ENCODE peak calls at places on chromosome 22, in eight cellular contexts. One of them, this sample, is unnamed. For H3K4me1, the result is how much of the 10 kb centered on the place peaks cover.

GRCh38 chr22:33018232-33018864 is 39.8 kb downstream of the SYN3 start:
- DNase-seq in sigmoid colon: no peak
- DNase-seq in Peyer's patch: peak
- DNase-seq in tibial nerve: peak
- DNase-seq in right atrium auricular region: peak
- DNase-seq in MM.1S: peak
- DNase-seq in body of pancreas: peak
- DNase-seq in IMR-90: peak
- DNase-seq in this sample: peak

GRCh38 chr22:19062909-19063308 is 59.3 kb downstream of the DGCR2 start:
- DNase-seq in body of pancreas: no peak
- DNase-seq in MM.1S: no peak
- DNase-seq in sigmoid colon: peak
- DNase-seq in right atrium auricular region: no peak
- DNase-seq in IMR-90: no peak
- DNase-seq in tibial nerve: no peak
- DNase-seq in Peyer's patch: no peak
- DNase-seq in this sample: no peak

GRCh38 chr22:33706100-33706499 is 214.2 kb downstream of the LARGE1 start:
- DNase-seq in IMR-90: no peak
- DNase-seq in body of pancreas: no peak
- DNase-seq in Peyer's patch: no peak
- DNase-seq in tibial nerve: no peak
- DNase-seq in sigmoid colon: no peak
- DNase-seq in MM.1S: no peak
- DNase-seq in right atrium auricular region: no peak
- DNase-seq in this sample: no peak

GRCh38 chr22:27980424-27981148 is 61.5 kb upstream of the PITPNB start:
- DNase-seq in tibial nerve: no peak
- DNase-seq in body of pancreas: no peak
- DNase-seq in Peyer's patch: peak
- DNase-seq in MM.1S: no peak
- DNase-seq in IMR-90: no peak
- DNase-seq in sigmoid colon: no peak
- DNase-seq in right atrium auricular region: no peak
- DNase-seq in this sample: no peak

GRCh38 chr22:41782751-41783150 is 17.7 kb upstream of the CCDC134 start:
- DNase-seq in right atrium auricular region: no peak
- DNase-seq in Peyer's patch: no peak
- DNase-seq in tibial nerve: no peak
- DNase-seq in body of pancreas: no peak
- DNase-seq in IMR-90: no peak
- DNase-seq in MM.1S: no peak
- DNase-seq in sigmoid colon: no peak
- DNase-seq in this sample: no peak

GRCh38 chr22:30636226-30637077 is 871 bp downstream of the SLC35E4 start:
- DNase-seq in sigmoid colon: no peak
- DNase-seq in tibial nerve: no peak
- DNase-seq in right atrium auricular region: no peak
- DNase-seq in IMR-90: no peak
- DNase-seq in body of pancreas: peak
- DNase-seq in Peyer's patch: peak
- DNase-seq in MM.1S: no peak
- DNase-seq in this sample: peak

GRCh38 chr22:26849575-26849974 is 192.2 kb downstream of the MIAT start:
- DNase-seq in Peyer's patch: no peak
- DNase-seq in MM.1S: no peak
- DNase-seq in body of pancreas: no peak
- DNase-seq in right atrium auricular region: peak
- DNase-seq in sigmoid colon: no peak
- DNase-seq in tibial nerve: no peak
- DNase-seq in IMR-90: no peak
- DNase-seq in this sample: no peak

GRCh38 chr22:42769574-42770447 is 49.1 kb upstream of the A4GALT start:
- DNase-seq in body of pancreas: peak
- DNase-seq in Peyer's patch: peak
- DNase-seq in tibial nerve: peak
- DNase-seq in right atrium auricular region: peak
- DNase-seq in IMR-90: peak
- DNase-seq in sigmoid colon: peak
- DNase-seq in MM.1S: no peak
- DNase-seq in this sample: no peak

GRCh38 chr22:24096401-24097115 is 84.7 kb upstream of the SUSD2 start:
- DNase-seq in IMR-90: no peak
- DNase-seq in tibial nerve: no peak
- DNase-seq in sigmoid colon: peak
- DNase-seq in MM.1S: no peak
- DNase-seq in body of pancreas: no peak
- DNase-seq in right atrium auricular region: no peak
- DNase-seq in Peyer's patch: no peak
- DNase-seq in this sample: no peak

GRCh38 chr22:43882122-43882767 is 9.6 kb downstream of the PNPLA5 start:
- DNase-seq in right atrium auricular region: no peak
- DNase-seq in Peyer's patch: no peak
- DNase-seq in tibial nerve: no peak
- DNase-seq in MM.1S: no peak
- DNase-seq in body of pancreas: no peak
- DNase-seq in sigmoid colon: peak
- DNase-seq in IMR-90: no peak
- DNase-seq in this sample: no peak

GRCh38 chr22:45235101-45235777 is 5.5 kb downstream of the KIAA0930 start:
- DNase-seq in right atrium auricular region: no peak
- DNase-seq in body of pancreas: no peak
- DNase-seq in sigmoid colon: no peak
- DNase-seq in Peyer's patch: peak
- DNase-seq in tibial nerve: no peak
- DNase-seq in MM.1S: peak
- DNase-seq in IMR-90: no peak
- DNase-seq in this sample: no peak

GRCh38 chr22:22047776-22048175 is 65.2 kb upstream of the TOP3B start:
- DNase-seq in IMR-90: no peak
- DNase-seq in tibial nerve: no peak
- DNase-seq in right atrium auricular region: no peak
- DNase-seq in MM.1S: no peak
- DNase-seq in body of pancreas: no peak
- DNase-seq in sigmoid colon: no peak
- DNase-seq in Peyer's patch: no peak
- DNase-seq in this sample: no peak

GRCh38 chr22:22046370-22046769 is 63.8 kb upstream of the TOP3B start:
- DNase-seq in MM.1S: no peak
- DNase-seq in Peyer's patch: no peak
- DNase-seq in body of pancreas: no peak
- DNase-seq in IMR-90: no peak
- DNase-seq in right atrium auricular region: no peak
- DNase-seq in sigmoid colon: no peak
- DNase-seq in tibial nerve: no peak
- DNase-seq in this sample: no peak

GRCh38 chr22:22044153-22044552 is 61.6 kb upstream of the TOP3B start:
- DNase-seq in MM.1S: no peak
- DNase-seq in IMR-90: no peak
- DNase-seq in body of pancreas: no peak
- DNase-seq in tibial nerve: no peak
- DNase-seq in Peyer's patch: no peak
- DNase-seq in sigmoid colon: no peak
- DNase-seq in right atrium auricular region: no peak
- DNase-seq in this sample: no peak

GRCh38 chr22:22047266-22047665 is 64.7 kb upstream of the TOP3B start:
- DNase-seq in IMR-90: no peak
- DNase-seq in tibial nerve: no peak
- DNase-seq in body of pancreas: no peak
- DNase-seq in MM.1S: no peak
- DNase-seq in right atrium auricular region: no peak
- DNase-seq in sigmoid colon: no peak
- DNase-seq in Peyer's patch: no peak
- DNase-seq in this sample: no peak

DNA sequence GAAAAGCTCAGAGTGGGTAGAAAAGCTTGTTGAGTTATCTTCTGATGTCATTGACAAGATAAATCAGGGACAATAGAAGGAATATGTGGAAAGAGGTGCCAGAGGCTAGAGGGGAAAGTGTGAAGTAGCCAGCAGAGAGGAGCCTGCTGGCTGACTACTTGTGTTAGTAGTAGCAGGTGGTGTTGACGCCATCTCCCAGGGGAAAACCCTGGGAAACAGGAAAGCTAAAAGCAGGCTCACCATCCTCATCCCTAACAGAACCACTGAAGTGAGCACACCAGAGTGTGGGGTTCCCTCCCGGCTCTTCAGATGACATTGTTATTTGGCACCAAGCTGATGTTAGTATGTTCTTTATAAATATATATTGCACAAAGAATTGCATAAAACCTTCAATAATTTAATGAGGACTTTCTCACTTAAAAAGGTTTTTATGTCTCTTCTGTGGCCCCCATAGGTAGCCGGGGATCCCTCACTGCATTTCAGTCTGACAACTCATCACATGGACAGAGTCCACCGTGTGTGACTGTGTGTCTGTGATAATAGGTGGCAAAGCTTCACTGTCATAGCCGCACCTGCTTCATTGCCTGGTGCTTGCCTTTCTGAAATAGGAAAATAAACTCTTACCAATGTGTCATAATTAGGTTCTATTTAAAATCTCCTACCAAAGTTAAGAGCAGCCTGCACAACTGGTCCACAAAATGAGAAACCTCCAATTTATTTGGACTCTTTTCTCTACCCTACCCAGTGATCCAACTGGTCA is 63.2 kb upstream of the TOP3B start:
- DNase-seq in MM.1S: no peak
- DNase-seq in right atrium auricular region: no peak
- DNase-seq in Peyer's patch: no peak
- DNase-seq in IMR-90: no peak
- DNase-seq in tibial nerve: no peak
- DNase-seq in sigmoid colon: no peak
- DNase-seq in body of pancreas: no peak
- DNase-seq in this sample: no peak
- H3K4me1 ChIP-seq in MM.1S: under half
- H3K4me1 ChIP-seq in right atrium auricular region: under half
- H3K4me1 ChIP-seq in Peyer's patch: under half
- H3K4me1 ChIP-seq in IMR-90: under half
- H3K4me1 ChIP-seq in tibial nerve: under half
- H3K4me1 ChIP-seq in sigmoid colon: under half
- H3K4me1 ChIP-seq in body of pancreas: under half
- H3K4me1 ChIP-seq in this sample: under half

DNA sequence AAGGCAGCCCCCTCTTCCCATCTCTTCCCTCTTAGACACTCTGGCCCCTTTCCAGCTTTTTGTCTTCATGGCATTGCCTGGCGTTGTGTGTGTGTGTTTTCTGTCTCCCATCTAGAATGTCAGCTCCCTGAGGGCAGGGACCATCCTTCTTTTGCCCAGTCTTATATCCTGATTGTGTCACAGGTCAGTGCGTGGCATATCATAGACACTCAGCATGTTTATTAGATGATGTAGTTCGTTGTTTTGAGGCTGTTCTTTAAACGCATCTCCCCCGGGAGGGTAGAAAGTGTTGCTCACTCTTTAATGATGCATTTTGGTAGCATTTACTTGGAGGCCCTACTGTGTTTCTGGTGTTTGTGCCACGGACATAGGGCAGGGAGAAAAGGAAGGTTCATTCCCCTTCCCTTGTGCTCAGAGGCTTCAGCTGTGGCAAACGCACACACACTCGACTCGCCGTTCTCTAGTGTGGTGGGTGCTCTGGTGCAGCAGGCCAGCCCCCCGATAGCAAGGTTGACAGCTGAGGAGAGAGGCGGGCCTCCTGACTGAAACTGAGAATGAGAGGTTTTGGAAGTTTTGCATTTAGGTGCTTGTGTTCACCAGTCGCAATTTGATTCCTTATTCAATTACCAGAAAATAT is 60.2 kb downstream of the TNRC6B start:
- DNase-seq in MM.1S: no peak
- DNase-seq in sigmoid colon: no peak
- DNase-seq in Peyer's patch: no peak
- DNase-seq in tibial nerve: no peak
- DNase-seq in right atrium auricular region: no peak
- DNase-seq in IMR-90: no peak
- DNase-seq in body of pancreas: no peak
- DNase-seq in this sample: no peak
- H3K4me1 ChIP-seq in MM.1S: under half
- H3K4me1 ChIP-seq in sigmoid colon: under half
- H3K4me1 ChIP-seq in Peyer's patch: under half
- H3K4me1 ChIP-seq in tibial nerve: under half
- H3K4me1 ChIP-seq in right atrium auricular region: under half
- H3K4me1 ChIP-seq in IMR-90: under half
- H3K4me1 ChIP-seq in body of pancreas: under half
- H3K4me1 ChIP-seq in this sample: under half

DNA sequence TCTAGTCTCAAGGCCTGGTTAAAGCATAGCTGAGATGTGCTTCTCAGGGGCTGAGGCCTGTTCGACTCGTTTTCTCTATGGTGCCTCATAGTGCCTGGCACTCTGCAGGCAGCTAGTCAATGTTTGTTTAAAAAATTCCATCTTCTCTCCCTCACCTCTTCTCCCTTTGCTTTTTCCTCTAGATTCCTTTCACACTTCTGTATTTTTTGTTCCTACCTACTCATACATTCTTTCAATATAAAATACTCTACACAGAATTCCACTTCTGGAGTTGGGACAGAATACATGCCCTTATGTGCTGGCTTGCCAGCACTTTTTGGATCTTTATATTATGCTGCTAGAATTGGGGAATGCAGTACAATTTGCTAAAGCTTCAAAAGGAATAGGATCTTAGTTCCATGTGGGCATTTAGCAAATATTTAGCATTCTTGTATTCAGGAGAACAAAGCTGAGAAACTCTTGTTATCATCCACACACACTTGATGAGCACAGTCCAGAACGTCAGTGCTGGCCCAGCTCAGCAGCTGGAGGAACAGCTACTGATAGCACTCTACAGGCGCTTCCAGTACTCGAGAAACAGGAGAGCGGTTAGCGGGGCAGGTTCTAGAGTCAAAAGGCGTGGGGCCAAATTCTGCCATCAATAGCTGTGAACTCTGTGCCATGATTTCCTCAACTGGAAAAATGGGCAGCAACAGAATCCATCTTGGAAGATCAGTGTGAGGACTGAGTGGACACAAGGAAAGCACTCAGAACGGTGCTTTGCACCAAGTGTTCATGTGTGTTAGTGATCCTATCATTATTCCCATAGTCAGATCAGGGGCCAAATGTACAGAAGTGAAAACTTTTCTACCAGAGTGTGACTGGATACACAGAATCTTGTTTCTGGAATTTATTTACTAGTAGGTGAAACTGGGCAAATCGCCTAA is 3.4 kb downstream of the JOSD1 start:
- DNase-seq in Peyer's patch: no peak
- DNase-seq in IMR-90: peak
- DNase-seq in tibial nerve: no peak
- DNase-seq in body of pancreas: no peak
- DNase-seq in MM.1S: no peak
- DNase-seq in right atrium auricular region: no peak
- DNase-seq in sigmoid colon: peak
- DNase-seq in this sample: no peak
- H3K4me1 ChIP-seq in Peyer's patch: half or more
- H3K4me1 ChIP-seq in IMR-90: under half
- H3K4me1 ChIP-seq in tibial nerve: under half
- H3K4me1 ChIP-seq in body of pancreas: half or more
- H3K4me1 ChIP-seq in MM.1S: under half
- H3K4me1 ChIP-seq in right atrium auricular region: under half
- H3K4me1 ChIP-seq in sigmoid colon: under half
- H3K4me1 ChIP-seq in this sample: under half

DNA sequence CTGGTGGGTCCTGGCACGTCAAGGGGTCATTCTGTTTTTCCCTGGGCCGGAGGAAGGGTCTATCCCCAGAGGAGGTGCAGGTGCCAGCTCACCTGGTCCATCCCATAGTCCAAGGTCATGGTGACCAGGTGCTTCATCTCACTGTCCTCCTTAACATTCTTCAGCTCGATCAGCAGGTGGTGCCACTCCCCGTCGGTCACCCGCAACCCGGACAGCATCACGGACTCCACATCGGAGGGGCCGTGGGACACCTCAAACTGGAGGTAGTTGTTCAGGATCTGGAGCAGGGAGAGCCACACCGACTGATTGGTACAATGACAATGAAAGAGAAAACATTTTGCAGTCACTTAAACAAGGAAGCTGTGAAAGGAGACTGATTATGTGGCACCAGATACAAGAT is 64.1 kb downstream of the TRMU start:
- DNase-seq in Peyer's patch: no peak
- DNase-seq in body of pancreas: no peak
- DNase-seq in MM.1S: no peak
- DNase-seq in right atrium auricular region: no peak
- DNase-seq in tibial nerve: no peak
- DNase-seq in IMR-90: no peak
- DNase-seq in sigmoid colon: no peak
- DNase-seq in this sample: no peak
- H3K4me1 ChIP-seq in Peyer's patch: under half
- H3K4me1 ChIP-seq in body of pancreas: under half
- H3K4me1 ChIP-seq in MM.1S: under half
- H3K4me1 ChIP-seq in right atrium auricular region: under half
- H3K4me1 ChIP-seq in tibial nerve: under half
- H3K4me1 ChIP-seq in IMR-90: under half
- H3K4me1 ChIP-seq in sigmoid colon: under half
- H3K4me1 ChIP-seq in this sample: under half

This sample was measured in HAP-1.